ENCODE peak calls at places on chromosomes 12 and 14, in nine cellular contexts. V, I, C, Q, P, R, T, O and E are unnamed samples.

GRCh38 chr12:67161322-67161918 is 107.7 kb upstream of the CAND1 start:
- DNase-seq in V (no peak), I (peak), C (peak), Q (no peak), P (peak), R (peak), T (no peak), O (no peak), E (no peak)

GRCh38 chr12:5520037-5520436 is 88.1 kb downstream of the NTF3 start:
- DNase-seq in V (no peak), I (no peak), C (no peak), Q (no peak), P (no peak), R (no peak), T (peak), O (no peak), E (no peak)

GRCh38 chr12:98544741-98545140 is 29.4 kb downstream of the TMPO start:
- DNase-seq in V (no peak), I (no peak), C (no peak), Q (no peak), P (no peak), R (no peak), T (no peak), O (no peak), E (no peak)

GRCh38 chr12:107092669-107093546 is 441 bp downstream of the CRY1 start:
- DNase-seq in V (peak), I (peak), C (no peak), Q (peak), P (peak), R (peak), T (peak), O (no peak), E (no peak)

GRCh38 chr12:93966516-93967133 is 181.8 kb upstream of the PLXNC1 start:
- DNase-seq in V (no peak), I (no peak), C (no peak), Q (no peak), P (no peak), R (no peak), T (no peak), O (no peak), E (no peak)

GRCh38 chr14:105472496-105472991 is 2.1 kb upstream of the CRIP2 start:
- DNase-seq in V (no peak), I (no peak), C (no peak), Q (no peak), P (no peak), R (no peak), T (no peak), O (no peak), E (no peak)

GRCh38 chr12:105275997-105276760 is 40.2 kb upstream of the APPL2 start:
- DNase-seq in V (no peak), I (no peak), C (no peak), Q (no peak), P (no peak), R (peak), T (no peak), O (no peak), E (peak)

GRCh38 chr12:49511410-49511809 is 27.4 kb upstream of the KCNH3 start:
- DNase-seq in V (no peak), I (no peak), C (no peak), Q (no peak), P (no peak), R (no peak), T (no peak), O (no peak), E (no peak)

GRCh38 chr12:49032679-49033447 is 14.3 kb upstream of the PRKAG1 start:
- DNase-seq in V (no peak), I (no peak), C (no peak), Q (no peak), P (no peak), R (no peak), T (no peak), O (no peak), E (no peak)

GRCh38 chr12:130220361-130220760 is 58.1 kb downstream of the FZD10 start:
- DNase-seq in V (no peak), I (no peak), C (no peak), Q (no peak), P (no peak), R (no peak), T (no peak), O (no peak), E (no peak)

GRCh38 chr12:130881548-130881947 is 9.7 kb downstream of the RAN start:
- DNase-seq in V (no peak), I (no peak), C (no peak), Q (no peak), P (no peak), R (no peak), T (no peak), O (no peak), E (no peak)

GRCh38 chr14:95935228-95935822 is 58.7 kb downstream of the TUNAR start:
- DNase-seq in V (no peak), I (peak), C (peak), Q (no peak), P (peak), R (peak), T (peak), O (no peak), E (no peak)